ENCODE peak calls at places on chromosomes 4 and X, in nine cellular contexts. O is heart left ventricle, M is OCI-LY7, I is pancreas, B is stomach, Q is IMR-90, Y is hepatocyte, R is endothelial cell of umbilical vein, L is GM06990. K is an unnamed sample. For H3K36me3, the result is how much of the 10 kb centered on the place peaks cover.

GRCh38 chr4:100869266-100869665 is 351.4 kb upstream of the EMCN start:
- DNase-seq in O (no peak), M (no peak), I (no peak), B (no peak), Q (no peak), Y (peak), R (no peak), L (no peak), K (no peak)

GRCh38 chr4:53886090-53886489 is 178.3 kb downstream of the CHIC2 start:
- DNase-seq in O (no peak), M (no peak), I (no peak), B (no peak), Q (no peak), Y (no peak), R (no peak), L (no peak), K (no peak)

GRCh38 chr4:103091601-103092223 is 7.9 kb downstream of the BDH2 start:
- DNase-seq in O (no peak), M (peak), I (no peak), B (no peak), Q (peak), Y (peak), R (peak), L (peak), K (peak)

GRCh38 chrX:11188664-11189063 is 77.5 kb downstream of the HCCS start:
- DNase-seq in O (no peak), M (no peak), I (no peak), B (no peak), Q (peak), Y (no peak), R (no peak), L (no peak), K (no peak)

GRCh38 chrX:39011454-39012204 is 210.4 kb downstream of the MID1IP1 start:
- DNase-seq in O (no peak), M (no peak), I (no peak), B (peak), Q (no peak), Y (no peak), R (peak), L (no peak), K (no peak)

GRCh38 chrX:39899876-39900787 is 197.6 kb downstream of the BCOR start:
- DNase-seq in O (no peak), M (no peak), I (no peak), B (no peak), Q (no peak), Y (no peak), R (no peak), L (no peak), K (no peak)

GRCh38 chrX:147602297-147602696 is 309.4 kb upstream of the FMR1 start:
- DNase-seq in O (no peak), M (peak), I (no peak), B (no peak), Q (no peak), Y (peak), R (no peak), L (no peak), K (no peak)

GRCh38 chrX:30414144-30414543 is 105.0 kb upstream of the NR0B1 start:
- DNase-seq in O (no peak), M (no peak), I (no peak), B (no peak), Q (no peak), Y (peak), R (no peak), L (no peak), K (peak)

GRCh38 chr4:7608043-7608442 is 173.3 kb upstream of the PSAPL1 start:
- DNase-seq in O (no peak), M (no peak), I (no peak), B (no peak), Q (no peak), Y (peak), R (no peak), L (no peak), K (no peak)

GRCh38 chr4:25908491-25908901 is 5.5 kb upstream of the SMIM20 start:
- DNase-seq in O (no peak), M (no peak), I (no peak), B (no peak), Q (peak), Y (peak), R (peak), L (no peak), K (peak)

GRCh38 chrX:151687635-151688034 is 7.6 kb upstream of the PRRG3 start:
- DNase-seq in O (no peak), M (no peak), I (no peak), B (no peak), Q (no peak), Y (no peak), R (no peak), L (no peak), K (no peak)

GRCh38 chr4:24837296-24837695 is 41.9 kb downstream of the SOD3 start:
- DNase-seq in O (no peak), M (no peak), I (no peak), B (no peak), Q (no peak), Y (no peak), R (no peak), L (no peak), K (no peak)

GRCh38 chr4:147044241-147044640 is 98.6 kb upstream of the TTC29 start:
- DNase-seq in O (no peak), M (no peak), I (no peak), B (no peak), Q (no peak), Y (no peak), R (no peak), L (no peak), K (no peak)

GRCh38 chr4:94641702-94642560 is 115.8 kb upstream of the BMPR1B start:
- DNase-seq in O (no peak), M (no peak), I (no peak), B (no peak), Q (peak), Y (no peak), R (peak), L (no peak), K (peak)

GRCh38 chr4:48341776-48342558 is 638 bp downstream of the SLAIN2 start:
- DNase-seq in O (peak), M (peak), I (peak), B (peak), Q (peak), Y (peak), R (peak), L (peak), K (no peak)
- TF ChIP-seq CTCF in O (no peak), M (no peak), I (no peak), B (no peak), Q (no peak), Y (peak), R (no peak), L (no peak), K (no peak)

GRCh38 chr4:10092481-10093272 is 23.9 kb downstream of the WDR1 start:
- DNase-seq in O (no peak), M (no peak), I (peak), B (no peak), Q (no peak), Y (no peak), R (no peak), L (no peak), K (no peak)
- H3K4me3 ChIP-seq in O (no peak), M (no peak), I (no peak), B (no peak), Q (no peak), Y (no peak), R (no peak), L (no peak), K (no peak)

GRCh38 chr4:850323-850945 is 24.5 kb upstream of the CPLX1 start:
- DNase-seq in O (no peak), M (no peak), I (peak), B (no peak), Q (no peak), Y (no peak), R (no peak), L (no peak), K (no peak)
- H3K36me3 ChIP-seq in O (half or more), M (under half), I (under half), B (half or more), Q (under half), Y (under half), R (under half), L (under half), K (under half)

GRCh38 chr4:184471872-184472539 is 2.3 kb downstream of the IRF2 start:
- DNase-seq in O (no peak), M (peak), I (no peak), B (no peak), Q (peak), Y (peak), R (no peak), L (no peak), K (no peak)

GRCh38 chr4:184473515-184474260 is 662 bp downstream of the IRF2 start:
- DNase-seq in O (peak), M (peak), I (peak), B (peak), Q (peak), Y (peak), R (no peak), L (peak), K (no peak)

GRCh38 chr4:184473265-184473514 is 1.2 kb downstream of the IRF2 start:
- DNase-seq in O (no peak), M (no peak), I (no peak), B (no peak), Q (no peak), Y (no peak), R (no peak), L (no peak), K (no peak)

GRCh38 chr4:184474261-184475095 is at the start of gene IRF2:
- DNase-seq in O (peak), M (peak), I (peak), B (peak), Q (peak), Y (peak), R (peak), L (peak), K (peak)

DNA sequence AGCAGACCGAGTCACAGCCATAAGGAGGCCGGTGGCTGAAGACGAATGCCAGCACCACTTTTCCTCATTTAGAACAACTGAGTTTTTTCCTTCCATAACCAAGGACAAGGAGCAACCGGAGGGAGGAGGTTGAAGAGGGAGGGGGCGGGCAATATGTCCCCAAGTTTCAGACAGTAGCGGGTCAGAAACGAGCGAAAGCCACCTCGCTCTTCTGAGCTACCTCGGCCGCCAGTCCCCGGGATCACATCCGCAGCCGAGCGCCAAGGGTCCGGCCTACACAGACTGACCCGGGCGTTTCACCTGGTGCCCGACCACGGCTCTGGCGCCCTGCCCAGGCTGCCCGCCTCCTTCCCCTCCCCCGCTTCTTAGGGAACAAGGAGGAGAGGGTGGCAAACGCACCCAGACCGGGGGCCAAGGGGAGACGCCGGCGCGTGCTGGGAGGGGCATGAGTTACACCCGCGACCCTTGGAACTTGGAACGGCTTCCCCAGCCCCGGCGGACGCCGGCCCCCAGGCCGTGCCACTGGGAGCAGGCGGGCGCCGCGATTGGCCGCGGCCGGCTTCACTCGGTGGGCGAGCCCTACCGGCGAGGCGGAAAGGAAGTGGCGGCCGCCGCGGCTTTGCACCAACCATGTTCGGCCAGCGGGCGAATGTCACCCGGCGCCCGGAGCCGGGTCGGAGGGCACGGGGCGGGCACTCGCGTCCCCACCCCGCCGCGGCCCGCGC is 1.6 kb downstream of the IRF2 start:
- DNase-seq in O (peak), M (peak), I (peak), B (peak), Q (peak), Y (peak), R (peak), L (peak), K (no peak)
- TF ChIP-seq CTCF in O (peak), M (no peak), I (no peak), B (no peak), Q (no peak), Y (no peak), R (no peak), L (no peak), K (no peak)

DNA sequence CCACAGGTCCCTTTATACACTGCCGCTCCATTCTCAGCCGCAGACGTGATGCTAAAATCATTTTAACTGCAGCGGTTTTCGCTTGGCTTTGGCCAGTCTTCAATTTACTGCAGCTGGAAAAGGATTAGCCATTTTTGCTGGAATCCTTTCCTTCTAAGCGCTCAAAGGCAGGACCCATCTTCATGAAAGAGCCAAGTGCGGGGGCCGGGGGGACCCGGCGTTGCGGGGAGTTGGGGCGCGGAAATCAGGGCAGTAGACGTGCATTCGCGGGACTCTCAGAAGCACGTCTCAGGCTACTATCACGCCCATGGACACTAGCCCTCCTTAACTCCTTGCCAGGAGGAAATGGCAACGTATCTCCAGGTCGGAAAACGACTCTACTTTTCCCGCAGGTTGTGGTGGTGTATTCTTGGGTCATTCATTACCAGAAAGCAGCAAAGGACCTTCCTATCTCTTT is 1.7 kb upstream of the PCDH10 start:
- DNase-seq in O (no peak), M (no peak), I (peak), B (no peak), Q (no peak), Y (peak), R (peak), L (no peak), K (no peak)
- H3K4me3 ChIP-seq in O (peak), M (no peak), I (no peak), B (peak), Q (peak), Y (peak), R (peak), L (no peak), K (peak)

GRCh38 chr4:17633600-17633999 is 19.2 kb downstream of the MED28 start:
- DNase-seq in O (no peak), M (no peak), I (no peak), B (no peak), Q (no peak), Y (no peak), R (no peak), L (no peak), K (no peak)

GRCh38 chr4:17639136-17639535 is 24.7 kb downstream of the MED28 start:
- DNase-seq in O (no peak), M (no peak), I (no peak), B (no peak), Q (no peak), Y (no peak), R (no peak), L (no peak), K (no peak)

GRCh38 chr4:17636696-17637351 is 22.4 kb downstream of the MED28 start:
- DNase-seq in O (peak), M (peak), I (peak), B (peak), Q (peak), Y (peak), R (peak), L (peak), K (peak)

GRCh38 chr4:17636341-17636695 is 21.9 kb downstream of the MED28 start:
- DNase-seq in O (no peak), M (no peak), I (no peak), B (no peak), Q (no peak), Y (no peak), R (no peak), L (no peak), K (no peak)

GRCh38 chr4:17635056-17635455 is 20.6 kb downstream of the MED28 start:
- DNase-seq in O (no peak), M (no peak), I (no peak), B (no peak), Q (no peak), Y (no peak), R (no peak), L (no peak), K (no peak)
- H3K36me3 ChIP-seq in O (half or more), M (half or more), I (under half), B (half or more), Q (under half), Y (under half), R (under half), L (under half), K (under half)